ENCODE peak calls at places on chromosome 1, in four cellular contexts. One of them, this sample, is unnamed.
A peak's percentile ranks its signal among the peaks of the same experiment; 100 is the strongest.

GRCh38 chr1:202644219-202645096 is 65.8 kb downstream of the SYT2 start:
- DNase-seq in dermis microvascular lymphatic vessel endothelial cell: no peak
- DNase-seq in anterior cingulate cortex: no peak
- DNase-seq in NCI-H446: no peak
- DNase-seq in this sample: no peak

GRCh38 chr1:28510350-28511223 is 4.7 kb downstream of the RCC1 start:
- DNase-seq in dermis microvascular lymphatic vessel endothelial cell: peak; percentile 59
- DNase-seq in anterior cingulate cortex: no peak
- DNase-seq in NCI-H446: no peak
- DNase-seq in this sample: peak; percentile 52

GRCh38 chr1:203447147-203447546 is 28.5 kb upstream of the PRELP start:
- DNase-seq in dermis microvascular lymphatic vessel endothelial cell: no peak
- DNase-seq in anterior cingulate cortex: no peak
- DNase-seq in NCI-H446: no peak
- DNase-seq in this sample: no peak

GRCh38 chr1:61191140-61191720 is 108.9 kb downstream of the NFIA start:
- DNase-seq in NCI-H446: no peak
- DNase-seq in anterior cingulate cortex: no peak
- DNase-seq in dermis microvascular lymphatic vessel endothelial cell: no peak
- DNase-seq in this sample: no peak

GRCh38 chr1:227895828-227896685 is 51.7 kb downstream of the WNT9A start:
- DNase-seq in NCI-H446: no peak
- DNase-seq in dermis microvascular lymphatic vessel endothelial cell: no peak
- DNase-seq in anterior cingulate cortex: no peak
- DNase-seq in this sample: no peak

GRCh38 chr1:202274611-202275010 is 67.1 kb downstream of the UBE2T start:
- DNase-seq in dermis microvascular lymphatic vessel endothelial cell: peak; percentile 65
- DNase-seq in NCI-H446: no peak
- DNase-seq in anterior cingulate cortex: no peak
- DNase-seq in this sample: peak; percentile 48

GRCh38 chr1:226632922-226633351 is 84.4 kb downstream of the STUM start:
- DNase-seq in NCI-H446: no peak
- DNase-seq in dermis microvascular lymphatic vessel endothelial cell: no peak
- DNase-seq in anterior cingulate cortex: no peak
- DNase-seq in this sample: no peak

GRCh38 chr1:203172184-203173115 is 3.2 kb downstream of the MYBPH start:
- DNase-seq in anterior cingulate cortex: no peak
- DNase-seq in NCI-H446: peak; percentile 58
- DNase-seq in dermis microvascular lymphatic vessel endothelial cell: peak; percentile 53
- DNase-seq in this sample: peak; percentile 51

GRCh38 chr1:66450043-66450514 is 83.9 kb upstream of the SGIP1 start:
- DNase-seq in dermis microvascular lymphatic vessel endothelial cell: no peak
- DNase-seq in anterior cingulate cortex: no peak
- DNase-seq in NCI-H446: no peak
- DNase-seq in this sample: no peak